ENCODE peak calls at places on chromosome 1, in seven cellular contexts. W is fibroblast of lung; Q is GM13977; C is stimulated activated CD8-positive, alpha-beta memory T cell treated with anti-CD3 and anti-CD28 coated beads, Interleukin-15, amount 100 ng/mL, for 24 hours; D is sciatic nerve; M is suprapubic skin; L is COR-L47. E is an unnamed sample.

GRCh38 chr1:240492832-240493440 is 119.0 kb downstream of the GREM2 start:
- DNase-seq in Q (no peak), C (no peak), D (no peak), W (peak), L (peak), M (no peak), E (peak)

GRCh38 chr1:2194319-2194897 is at the start of gene FAAP20:
- DNase-seq in Q (peak), L (peak), D (no peak), W (peak), C (no peak), M (no peak), E (no peak)

GRCh38 chr1:87953732-87954344 is 625.2 kb downstream of the LMO4 start:
- DNase-seq in C (no peak), M (no peak), D (peak), L (peak), Q (peak), W (peak), E (no peak)

GRCh38 chr1:206445116-206445515 is 25.2 kb upstream of the IKBKE start:
- DNase-seq in W (peak), D (peak), L (no peak), C (no peak), M (no peak), Q (no peak), E (no peak)

GRCh38 chr1:32111040-32111628 is 3.3 kb downstream of the KPNA6 start:
- DNase-seq in D (no peak), L (no peak), Q (peak), M (no peak), C (no peak), W (no peak), E (no peak)

GRCh38 chr1:116457944-116458343 is 84.9 kb downstream of the ATP1A1 start:
- DNase-seq in W (no peak), M (no peak), Q (no peak), D (no peak), C (no peak), L (no peak), E (no peak)

GRCh38 chr1:147177611-147178370 is 5.5 kb upstream of the PRKAB2 start:
- DNase-seq in C (no peak), L (no peak), D (peak), Q (no peak), M (no peak), W (peak), E (peak)

GRCh38 chr1:180571060-180571831 is 12.5 kb downstream of the OVAAL start:
- DNase-seq in L (no peak), C (no peak), Q (no peak), M (no peak), D (no peak), W (no peak), E (no peak)

GRCh38 chr1:53408013-53408754 is 51.0 kb upstream of the DMRTB1 start:
- DNase-seq in M (peak), C (no peak), Q (no peak), L (no peak), W (no peak), D (no peak), E (no peak)

GRCh38 chr1:8365661-8366362 is 47.9 kb downstream of the SLC45A1 start:
- DNase-seq in D (peak), Q (no peak), L (no peak), M (no peak), C (no peak), W (no peak), E (no peak)

GRCh38 chr1:27330786-27331185 is 8.8 kb downstream of the TMEM222 start:
- DNase-seq in W (no peak), C (no peak), L (no peak), M (no peak), D (no peak), Q (no peak), E (no peak)

GRCh38 chr1:118185083-118185899 is at the start of gene SPAG17:
- DNase-seq in Q (peak), L (no peak), M (peak), W (peak), D (peak), C (no peak), E (peak)

GRCh38 chr1:59707216-59707615 is 107.5 kb upstream of the HOOK1 start:
- DNase-seq in C (no peak), W (peak), M (no peak), Q (no peak), D (peak), L (no peak), E (peak)

GRCh38 chr1:37478451-37478871 is 4.1 kb downstream of the ZC3H12A start:
- DNase-seq in Q (no peak), D (no peak), M (peak), W (no peak), L (no peak), C (no peak), E (no peak)

GRCh38 chr1:70397013-70397412 is 14.1 kb upstream of the CTH start:
- DNase-seq in L (no peak), C (no peak), M (no peak), D (no peak), W (no peak), Q (no peak), E (no peak)

GRCh38 chr1:213051127-213051880 is at the start of gene RPS6KC1:
- DNase-seq in C (peak), W (peak), D (peak), L (peak), Q (peak), M (peak), E (peak)

GRCh38 chr1:117051224-117052064 is 8.7 kb upstream of the TTF2 start:
- DNase-seq in L (no peak), M (no peak), C (no peak), D (no peak), W (no peak), Q (peak), E (peak)

GRCh38 chr1:212440419-212440818 is 7.7 kb downstream of the NENF start:
- DNase-seq in L (no peak), C (no peak), D (no peak), M (no peak), W (no peak), Q (no peak), E (no peak)

E was measured in left lung.